ENCODE peak calls at places on chromosomes 16 and 17, in four cellular contexts. Y is uterus, X is right lobe of liver, V is Peyer's patch. W is an unnamed sample.

GRCh38 chr17:71460943-71461342 is 659.9 kb upstream of the SOX9 start:
- DNase-seq in Y (no peak), V (no peak), X (no peak), W (peak)

GRCh38 chr17:72598705-72599104 is 477.9 kb downstream of the SOX9 start:
- DNase-seq in X (no peak), Y (no peak), V (no peak), W (no peak)

GRCh38 chr16:87317766-87318121 is 552 bp upstream of the C16orf95 start:
- DNase-seq in X (peak), Y (peak), V (no peak), W (no peak)

GRCh38 chr17:49742256-49742655 is 21.7 kb downstream of the FAM117A start:
- DNase-seq in Y (no peak), V (no peak), X (no peak), W (no peak)

GRCh38 chr17:4948997-4949320 is 629 bp upstream of the PFN1 start:
- DNase-seq in Y (peak), X (peak), V (peak), W (peak)

GRCh38 chr17:17403899-17404576 is 72.8 kb upstream of the MED9 start:
- DNase-seq in V (peak), Y (no peak), X (no peak), W (no peak)

GRCh38 chr16:89583197-89583894 is 7.8 kb downstream of the CPNE7 start:
- DNase-seq in X (no peak), V (no peak), Y (no peak), W (no peak)

GRCh38 chr17:42275527-42276358 is 448 bp downstream of the STAT5B start:
- DNase-seq in Y (peak), V (peak), X (peak), W (no peak)

GRCh38 chr16:11843861-11844260 is 7.5 kb downstream of the RSL1D1 start:
- DNase-seq in X (no peak), V (no peak), Y (no peak), W (no peak)

GRCh38 chr16:68003031-68003430 is 3.7 kb upstream of the DPEP2 start:
- DNase-seq in X (no peak), Y (no peak), V (no peak), W (no peak)

GRCh38 chr16:77585379-77585778 is 136.9 kb upstream of the NUDT7 start:
- DNase-seq in Y (no peak), X (no peak), V (no peak), W (no peak)

GRCh38 chr17:48382989-48383388 is 47.0 kb downstream of the SKAP1 start:
- DNase-seq in Y (no peak), V (no peak), X (no peak), W (no peak)

GRCh38 chr17:48011405-48012150 is 26.0 kb downstream of the COPZ2 start:
- DNase-seq in Y (no peak), X (no peak), V (peak), W (no peak)

GRCh38 chr16:70663524-70664324 is 17.4 kb downstream of the IL34 start:
- DNase-seq in Y (no peak), X (no peak), V (no peak), W (no peak)

GRCh38 chr17:40062347-40063033 is at the start of gene THRA:
- DNase-seq in Y (peak), X (peak), V (peak), W (peak)

GRCh38 chr16:1839554-1839953 is 12.5 kb downstream of the FAHD1 start:
- DNase-seq in V (no peak), Y (no peak), X (no peak), W (no peak)

GRCh38 chr16:85072947-85073346 is 39.3 kb downstream of the CIBAR2 start:
- DNase-seq in Y (peak), X (no peak), V (no peak), W (no peak)

GRCh38 chr17:4427505-4427904 is 6.2 kb upstream of the SPNS3 start:
- DNase-seq in X (no peak), Y (no peak), V (no peak), W (no peak)

GRCh38 chr16:27778926-27779570 is 229.1 kb downstream of the KATNIP start:
- DNase-seq in X (peak), V (no peak), Y (no peak), W (no peak)

GRCh38 chr16:8751481-8752311 is 45.7 kb downstream of the TMEM186 start:
- DNase-seq in Y (no peak), X (no peak), V (no peak), W (no peak)

GRCh38 chr16:56303880-56304279 is 112.6 kb downstream of the GNAO1 start:
- DNase-seq in X (no peak), V (no peak), Y (no peak), W (no peak)

GRCh38 chr16:88479795-88480760 is 27.0 kb downstream of the ZFPM1 start:
- DNase-seq in X (no peak), V (peak), Y (no peak), W (no peak)

GRCh38 chr17:27453466-27453865 is 2.8 kb upstream of the KSR1 start:
- DNase-seq in V (no peak), Y (no peak), X (no peak), W (no peak)

GRCh38 chr17:563646-564045 is 151.0 kb downstream of the VPS53 start:
- DNase-seq in Y (no peak), X (no peak), V (no peak), W (no peak)

GRCh38 chr17:3639981-3640596 is 3.5 kb downstream of the CTNS start:
- DNase-seq in V (no peak), X (no peak), Y (no peak), W (no peak)

GRCh38 chr17:17778308-17779014 is 58.3 kb downstream of the SREBF1 start:
- DNase-seq in X (no peak), Y (peak), V (no peak), W (no peak)

GRCh38 chr17:15392326-15392739 is 50.9 kb upstream of the TEKT3 start:
- DNase-seq in Y (peak), V (no peak), X (no peak), W (no peak)

GRCh38 chr17:79085154-79085920 is 10.7 kb downstream of the ENGASE start:
- DNase-seq in V (no peak), X (no peak), Y (no peak), W (no peak)

GRCh38 chr17:2071421-2072281 is 16.7 kb downstream of the HIC1 start:
- DNase-seq in V (no peak), Y (peak), X (peak), W (no peak)

GRCh38 chr17:3318336-3318735 is 20.2 kb upstream of the OR3A1 start:
- DNase-seq in V (no peak), Y (no peak), X (no peak), W (no peak)

GRCh38 chr16:74898667-74899066 is 86.3 kb downstream of the WDR59 start:
- DNase-seq in X (no peak), V (no peak), Y (no peak), W (no peak)

GRCh38 chr17:45311762-45312476 is 4.9 kb downstream of the MAP3K14 start:
- DNase-seq in V (peak), Y (no peak), X (peak), W (no peak)

GRCh38 chr16:10121496-10121895 is 60.7 kb downstream of the GRIN2A start:
- DNase-seq in Y (no peak), X (no peak), V (no peak), W (no peak)

GRCh38 chr16:28876016-28876659 is 2.1 kb upstream of the ATP2A1 start:
- DNase-seq in X (no peak), Y (no peak), V (no peak), W (no peak)

GRCh38 chr17:75241996-75242460 is 19.4 kb downstream of the GGA3 start:
- DNase-seq in X (no peak), V (no peak), Y (no peak), W (no peak)

GRCh38 chr16:10736926-10737625 is 6.6 kb upstream of the NUBP1 start:
- DNase-seq in X (no peak), Y (peak), V (peak), W (peak)

GRCh38 chr17:40548982-40549680 is 16.1 kb downstream of the CCR7 start:
- DNase-seq in Y (peak), V (peak), X (peak), W (peak)

GRCh38 chr17:1997587-1998425 is 27.3 kb downstream of the RTN4RL1 start:
- DNase-seq in V (no peak), X (peak), Y (no peak), W (no peak)

GRCh38 chr17:60244656-60245055 is 94.9 kb downstream of the CA4 start:
- DNase-seq in X (no peak), Y (no peak), V (no peak), W (no peak)

GRCh38 chr17:60248618-60249516 is 99.1 kb downstream of the CA4 start:
- DNase-seq in V (no peak), Y (no peak), X (no peak), W (no peak)

GRCh38 chr17:60249517-60249826 is 99.7 kb downstream of the CA4 start:
- DNase-seq in Y (no peak), X (no peak), V (no peak), W (no peak)

GRCh38 chr17:60252459-60252858 is 102.7 kb downstream of the CA4 start:
- DNase-seq in Y (no peak), V (no peak), X (no peak), W (no peak)

DNA sequence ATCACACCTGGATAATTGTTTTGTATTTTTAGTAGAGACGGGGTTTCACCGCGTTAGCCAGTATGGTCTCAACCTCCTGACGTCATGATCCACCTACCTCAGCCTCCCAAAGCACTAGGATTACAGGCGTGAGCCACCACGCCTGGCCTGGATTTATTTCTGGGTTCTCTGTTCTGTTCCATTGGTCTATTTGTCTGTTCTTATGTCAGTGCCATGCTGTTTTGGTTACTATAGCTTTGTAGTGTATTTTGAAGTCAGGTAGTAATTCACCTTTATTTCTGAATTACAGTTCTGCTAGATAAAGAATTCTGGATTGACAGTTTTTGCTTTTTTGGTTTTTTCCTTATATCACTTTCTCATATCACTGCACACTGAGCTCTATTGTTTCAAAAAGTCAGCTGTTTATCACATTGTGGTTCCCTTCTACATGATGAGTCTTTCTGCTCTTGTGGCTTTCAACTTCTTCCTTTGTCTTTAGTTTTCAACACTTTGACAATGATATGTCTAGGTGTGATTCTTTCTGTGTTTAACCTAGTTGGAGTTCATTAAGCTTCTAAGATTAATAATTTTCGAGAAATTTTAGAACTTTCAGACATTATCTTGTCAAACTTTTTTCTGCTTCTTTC is 98.2 kb downstream of the CA4 start:
- DNase-seq in X (no peak), V (no peak), Y (no peak), W (no peak)
- H3K27ac ChIP-seq in X (no peak), V (no peak), Y (no peak), W (peak)

DNA sequence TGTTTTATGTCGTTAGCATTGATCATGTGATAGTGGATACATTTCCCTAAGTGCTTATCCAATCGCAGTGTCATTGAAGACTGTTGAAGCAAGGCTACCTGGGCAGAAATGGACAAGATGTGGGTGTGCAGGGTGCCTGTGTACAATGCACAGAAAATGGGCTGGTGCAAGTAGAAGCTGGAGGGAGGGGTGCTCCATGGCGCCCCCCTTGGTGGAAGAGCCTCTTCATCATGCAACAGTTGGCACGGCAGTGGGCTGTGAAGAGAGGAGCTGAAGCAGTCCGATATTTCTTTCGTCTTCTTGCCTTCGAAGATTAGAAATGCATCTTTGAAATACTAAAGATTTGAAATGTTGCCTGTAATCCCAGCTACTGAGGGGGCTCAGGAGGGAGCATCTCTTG is 100.5 kb downstream of the PLCG2 start:
- DNase-seq in Y (no peak), X (no peak), V (no peak), W (no peak)
- TF ChIP-seq CTCF in Y (no peak), X (no peak), V (no peak), W (no peak)

GRCh38 chr17:28499366-28499668 is 6.8 kb upstream of the FOXN1 start:
- DNase-seq in Y (no peak), X (no peak), V (no peak), W (no peak)
- H3K27ac ChIP-seq in Y (no peak), X (no peak), V (no peak), W (no peak)

DNA sequence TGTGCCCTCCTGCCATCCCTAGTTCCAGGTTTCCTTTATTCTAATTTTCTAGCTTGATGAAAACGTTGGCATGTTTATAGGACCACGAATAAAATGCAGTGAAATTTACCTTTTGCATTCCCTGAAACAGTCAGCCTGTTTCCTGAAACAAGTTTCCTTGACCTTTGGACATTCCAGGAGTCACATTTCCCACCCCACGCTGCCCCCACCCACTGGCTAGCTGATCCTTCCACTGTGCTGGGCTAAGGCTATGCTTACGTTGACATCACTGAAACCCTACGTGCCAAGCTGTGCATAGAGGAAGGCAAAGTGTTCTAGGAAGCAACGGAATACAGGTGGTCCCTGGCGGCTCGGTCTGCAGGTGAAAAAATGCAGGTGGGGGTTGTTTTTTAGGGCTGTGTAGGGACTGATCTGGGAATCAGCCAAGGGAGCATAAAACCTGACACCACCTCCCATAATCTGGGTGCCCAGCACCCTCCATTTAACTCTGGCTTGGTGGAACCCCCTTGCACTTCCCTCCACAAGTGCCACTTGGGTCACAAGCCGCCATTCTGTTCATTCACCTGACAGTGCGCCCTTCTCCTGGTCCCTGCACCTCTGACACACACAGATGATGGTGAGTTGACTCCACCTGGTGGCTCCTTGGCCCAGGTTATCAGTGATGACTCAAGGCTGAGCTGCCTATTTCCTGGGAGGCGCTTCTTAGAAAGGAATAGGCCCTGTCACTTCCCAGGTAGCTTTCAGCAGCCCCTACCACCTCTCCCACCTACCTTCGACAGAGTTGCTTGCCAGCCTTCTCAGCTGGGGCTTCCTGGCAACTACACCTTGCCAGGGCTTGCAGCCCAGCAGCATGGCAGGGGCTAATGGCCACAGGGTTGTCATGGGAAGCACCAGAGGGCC is 83.7 kb downstream of the N4BP1 start:
- DNase-seq in V (peak), X (peak), Y (no peak), W (no peak)
- TF ChIP-seq CTCF in V (no peak), X (peak), Y (peak), W (no peak)

GRCh38 chr17:81328489-81328888 is 33.4 kb upstream of the SLC38A10 start:
- DNase-seq in V (no peak), X (no peak), Y (no peak), W (no peak)
- H3K27ac ChIP-seq in V (peak), X (peak), Y (peak), W (no peak)